ENCODE peak calls at places on chromosomes 1 and 21, in six cellular contexts. P is neuronal stem cell, H is H9, A is IMR-90, W is H1, U is trophoblast cell. Y is an unnamed sample.

GRCh38 chr1:39165488-39165887 is 39.0 kb upstream of the MACF1 start:
- DNase-seq in U (no peak), W (no peak), P (no peak), A (no peak), H (no peak), Y (no peak)

GRCh38 chr1:97778718-97779117 is 142.1 kb downstream of the DPYD start:
- DNase-seq in P (no peak), H (no peak), W (no peak), U (no peak), A (peak), Y (no peak)

GRCh38 chr1:24411963-24412362 is 1.6 kb downstream of the STPG1 start:
- DNase-seq in W (no peak), U (no peak), A (peak), H (no peak), P (no peak), Y (peak)

GRCh38 chr21:41139951-41140350 is 28.0 kb upstream of the BACE2 start:
- DNase-seq in A (no peak), P (no peak), H (no peak), W (no peak), U (no peak), Y (no peak)

GRCh38 chr1:157092831-157093230 is 6.8 kb downstream of the ETV3L start:
- DNase-seq in W (no peak), U (no peak), H (peak), P (no peak), A (no peak), Y (no peak)

GRCh38 chr1:115476616-115477015 is 138.6 kb upstream of the NGF start:
- DNase-seq in P (no peak), A (no peak), W (no peak), U (no peak), H (peak), Y (no peak)

GRCh38 chr1:182386980-182387379 is 4.6 kb downstream of the GLUL start:
- DNase-seq in P (no peak), H (no peak), U (no peak), A (no peak), W (no peak), Y (no peak)

GRCh38 chr1:89547563-89548485 is 23.2 kb downstream of the LRRC8B start:
- DNase-seq in H (no peak), U (peak), A (peak), P (no peak), W (no peak), Y (peak)

GRCh38 chr1:54297596-54298283 is 97.8 kb downstream of the MRPL37 start:
- DNase-seq in P (peak), A (no peak), U (no peak), H (no peak), W (no peak), Y (no peak)

DNA sequence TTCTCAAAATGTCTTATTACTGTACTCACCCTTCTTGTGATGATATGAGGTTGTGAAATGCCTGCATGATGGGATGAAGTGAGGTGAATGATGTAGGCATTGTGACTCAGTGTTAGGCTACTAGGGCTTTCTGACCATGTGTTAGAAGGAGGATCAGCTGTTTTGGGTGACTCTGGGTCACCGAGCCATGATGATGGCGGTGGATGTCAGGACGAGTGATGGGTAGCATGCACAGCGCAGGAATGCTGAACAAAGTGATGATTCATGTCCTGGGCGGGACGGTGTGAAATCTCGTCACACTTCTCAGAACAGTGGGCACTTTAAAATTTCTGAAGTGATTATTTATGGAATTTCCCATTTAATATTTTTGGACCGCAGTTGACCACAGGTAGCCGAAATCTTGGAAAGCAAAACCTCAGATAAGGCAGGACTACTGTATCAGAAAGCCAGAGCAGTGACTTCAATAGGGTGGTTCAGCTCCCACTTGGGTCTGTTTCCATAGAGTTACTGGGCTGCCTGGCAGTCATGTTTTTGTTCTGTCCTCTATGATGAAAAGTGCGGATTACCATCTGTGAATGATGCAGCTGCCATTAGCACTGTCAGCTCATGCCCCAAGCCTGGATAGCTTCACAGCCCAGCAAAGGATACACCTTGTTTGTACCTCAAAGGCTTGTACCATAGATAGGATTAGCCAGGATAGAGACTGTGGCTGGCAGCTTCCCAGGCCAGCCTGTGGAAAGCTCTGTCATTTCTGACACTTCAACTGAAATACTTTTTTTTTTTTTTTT is 26.6 kb downstream of the IL6R start:
- DNase-seq in P (no peak), W (no peak), U (peak), H (no peak), A (peak), Y (peak)
- H2BK5ac ChIP-seq in P (no peak), W (no peak), U (no peak), H (no peak), A (peak), Y (no peak)

GRCh38 chr1:208409171-208409570 is 165.0 kb upstream of the PLXNA2 start:
- DNase-seq in W (no peak), P (no peak), U (no peak), H (no peak), A (no peak), Y (no peak)

GRCh38 chr1:208410409-208410808 is 166.2 kb upstream of the PLXNA2 start:
- DNase-seq in P (no peak), W (no peak), A (no peak), H (no peak), U (no peak), Y (no peak)

DNA sequence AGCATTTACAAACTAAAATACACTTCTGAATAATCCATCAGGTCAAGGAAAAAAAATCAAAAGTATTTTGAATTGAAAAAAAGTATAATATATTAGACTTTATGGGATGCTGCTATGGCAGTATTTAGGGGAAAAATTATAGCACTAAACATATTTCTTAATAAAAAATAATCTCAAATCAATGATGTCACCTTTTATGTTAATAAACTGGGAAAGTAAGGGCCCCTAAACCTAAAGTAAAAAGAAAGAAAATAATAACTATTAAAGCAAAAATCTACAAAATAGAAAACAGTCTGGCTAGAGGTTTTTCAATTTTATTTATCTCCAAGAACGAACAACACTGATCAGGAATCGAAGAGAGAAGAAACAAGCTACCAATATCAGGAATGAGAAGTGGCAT is 160.8 kb upstream of the PLXNA2 start:
- DNase-seq in P (no peak), A (no peak), W (no peak), U (no peak), H (no peak), Y (no peak)
- H4K91ac ChIP-seq in P (no peak), A (no peak), W (no peak), U (no peak), H (no peak), Y (no peak)

DNA sequence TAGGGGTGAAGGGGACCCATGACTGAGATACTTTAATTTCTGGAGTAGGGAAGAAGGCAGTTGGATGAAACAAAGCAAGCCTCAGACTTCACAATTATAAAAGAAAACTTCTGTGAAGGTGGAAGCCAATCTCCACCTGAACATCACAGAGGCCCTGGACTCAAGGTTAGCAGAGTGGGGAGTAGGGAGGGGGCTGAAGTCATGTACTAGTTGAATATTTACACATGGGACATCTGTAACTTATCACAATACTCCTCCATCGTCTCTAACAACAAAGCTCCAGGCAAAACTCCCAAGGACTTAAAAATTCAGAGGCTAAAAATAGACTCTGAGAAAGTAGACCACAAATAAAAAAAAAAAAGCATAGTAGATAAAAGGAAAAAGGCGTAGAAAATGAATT is 326.4 kb upstream of the PKN2 start:
- DNase-seq in A (no peak), P (no peak), W (no peak), U (no peak), H (no peak), Y (peak)
- H3K14ac ChIP-seq in A (no peak), P (no peak), W (no peak), U (no peak), H (no peak), Y (no peak)

GRCh38 chr1:229581485-229581884 is 23.0 kb upstream of the ABCB10 start:
- DNase-seq in P (no peak), W (no peak), H (no peak), U (no peak), A (no peak), Y (no peak)

GRCh38 chr1:229574679-229575442 is 16.4 kb upstream of the ABCB10 start:
- DNase-seq in H (no peak), U (no peak), A (no peak), P (no peak), W (no peak), Y (no peak)

GRCh38 chr1:229582011-229582694 is 23.6 kb upstream of the ABCB10 start:
- DNase-seq in A (peak), W (no peak), U (no peak), H (no peak), P (no peak), Y (no peak)

GRCh38 chr1:229579101-229579651 is 20.7 kb upstream of the ABCB10 start:
- DNase-seq in H (no peak), W (no peak), A (peak), P (peak), U (no peak), Y (peak)

GRCh38 chr1:229578168-229579100 is 19.9 kb upstream of the ABCB10 start:
- DNase-seq in U (no peak), A (no peak), P (no peak), W (no peak), H (no peak), Y (no peak)
- H2BK5ac ChIP-seq in U (no peak), A (no peak), P (no peak), W (no peak), H (no peak), Y (no peak)

GRCh38 chr1:246184503-246184902 is 322.6 kb downstream of the SMYD3 start:
- DNase-seq in W (no peak), H (no peak), P (no peak), U (no peak), A (no peak), Y (no peak)
- H4K91ac ChIP-seq in W (no peak), H (no peak), P (no peak), U (no peak), A (no peak), Y (no peak)

GRCh38 chr1:46476673-46477072 is 13.0 kb upstream of the DMBX1 start:
- DNase-seq in W (no peak), H (no peak), U (no peak), P (no peak), A (no peak), Y (no peak)
- H3K14ac ChIP-seq in W (no peak), H (no peak), U (no peak), P (no peak), A (no peak), Y (no peak)